ENCODE peak calls at places on chromosome 4, in eight cellular contexts. A, W, M, T, K, S, D and L are unnamed samples.

GRCh38 chr4:2251795-2252529 is 9.9 kb downstream of the MXD4 start:
- DNase-seq in M (peak; percentile 20), T (peak; percentile 13), S (no peak), K (peak; percentile 15), A (peak; percentile 56), D (no peak), W (peak; percentile 23), L (peak; percentile 1)

GRCh38 chr4:140116442-140117104 is 37.4 kb downstream of the MAML3 start:
- DNase-seq in K (no peak), A (no peak), M (no peak), W (no peak), D (no peak), S (no peak), T (no peak), L (no peak)

GRCh38 chr4:38560763-38561558 is 103.0 kb upstream of the KLF3 start:
- DNase-seq in D (no peak), A (no peak), T (no peak), W (no peak), M (no peak), S (no peak), K (no peak), L (no peak)

GRCh38 chr4:150078996-150079581 is 844 bp downstream of the DCLK2 start:
- DNase-seq in S (peak; percentile 36), A (peak; percentile 77), K (peak; percentile 24), W (no peak), M (peak; percentile 47), T (peak; percentile 23), D (no peak), L (peak; percentile 57)

GRCh38 chr4:16916719-16917337 is 18.4 kb upstream of the LDB2 start:
- DNase-seq in W (peak; percentile 77), D (peak; percentile 70), K (peak; percentile 37), T (peak; percentile 67), A (no peak), M (no peak), S (peak; percentile 20), L (peak; percentile 34)

GRCh38 chr4:749771-750666 is 44.4 kb downstream of the PCGF3 start:
- DNase-seq in T (no peak), D (no peak), K (no peak), A (no peak), M (no peak), W (no peak), S (no peak), L (peak; percentile 78)

GRCh38 chr4:11338990-11339782 is 89.5 kb downstream of the HS3ST1 start:
- DNase-seq in M (no peak), D (no peak), W (no peak), K (no peak), A (no peak), S (no peak), T (no peak), L (no peak)

GRCh38 chr4:116020141-116020722 is 906.8 kb upstream of the NDST4 start:
- DNase-seq in W (no peak), S (no peak), A (no peak), T (no peak), D (peak; percentile 27), M (no peak), K (no peak), L (no peak)

GRCh38 chr4:6155996-6156395 is 44.4 kb downstream of the JAKMIP1 start:
- DNase-seq in D (no peak), A (no peak), S (no peak), W (no peak), M (no peak), K (no peak), T (no peak), L (no peak)

GRCh38 chr4:177005801-177006230 is 213.1 kb upstream of the VEGFC start:
- DNase-seq in D (no peak), A (no peak), M (no peak), T (no peak), W (no peak), K (no peak), S (no peak), L (no peak)

GRCh38 chr4:100823066-100823992 is 305.5 kb upstream of the EMCN start:
- DNase-seq in K (peak; percentile 22), D (peak; percentile 26), W (no peak), M (no peak), A (no peak), T (no peak), S (no peak), L (no peak)

GRCh38 chr4:153465922-153466636 is at the start of gene TMEM131L:
- DNase-seq in K (peak; percentile 76), W (peak; percentile 72), T (peak; percentile 86), S (peak; percentile 75), D (peak; percentile 21), A (peak; percentile 83), M (peak; percentile 76), L (peak; percentile 60)

GRCh38 chr4:38774181-38774580 is 8.6 kb downstream of the TLR10 start:
- DNase-seq in M (no peak), T (no peak), S (no peak), W (no peak), D (no peak), A (no peak), K (no peak), L (no peak)

GRCh38 chr4:178165251-178165650 is 723.0 kb upstream of the AGA start:
- DNase-seq in D (no peak), A (no peak), K (no peak), T (no peak), W (no peak), S (no peak), M (no peak), L (no peak)

GRCh38 chr4:182768821-182769220 is 148.4 kb downstream of the DCTD start:
- DNase-seq in S (no peak), T (no peak), K (no peak), W (no peak), D (no peak), A (no peak), M (no peak), L (no peak)

GRCh38 chr4:141058739-141059507 is 74.3 kb downstream of the RNF150 start:
- DNase-seq in M (no peak), K (no peak), A (no peak), D (no peak), S (no peak), T (no peak), W (no peak), L (no peak)

GRCh38 chr4:147096667-147097604 is 151.3 kb upstream of the TTC29 start:
- DNase-seq in T (no peak), K (no peak), S (no peak), M (no peak), D (peak; percentile 32), A (no peak), W (no peak), L (no peak)

GRCh38 chr4:39758176-39758575 is 60.2 kb downstream of the UBE2K start:
- DNase-seq in D (no peak), S (no peak), M (no peak), A (no peak), W (no peak), K (no peak), T (no peak), L (no peak)

GRCh38 chr4:48902266-48902665 is 4.3 kb downstream of the OCIAD2 start:
- DNase-seq in T (no peak), A (no peak), K (peak; percentile 64), M (no peak), S (no peak), W (peak; percentile 50), D (no peak), L (no peak)

DNA sequence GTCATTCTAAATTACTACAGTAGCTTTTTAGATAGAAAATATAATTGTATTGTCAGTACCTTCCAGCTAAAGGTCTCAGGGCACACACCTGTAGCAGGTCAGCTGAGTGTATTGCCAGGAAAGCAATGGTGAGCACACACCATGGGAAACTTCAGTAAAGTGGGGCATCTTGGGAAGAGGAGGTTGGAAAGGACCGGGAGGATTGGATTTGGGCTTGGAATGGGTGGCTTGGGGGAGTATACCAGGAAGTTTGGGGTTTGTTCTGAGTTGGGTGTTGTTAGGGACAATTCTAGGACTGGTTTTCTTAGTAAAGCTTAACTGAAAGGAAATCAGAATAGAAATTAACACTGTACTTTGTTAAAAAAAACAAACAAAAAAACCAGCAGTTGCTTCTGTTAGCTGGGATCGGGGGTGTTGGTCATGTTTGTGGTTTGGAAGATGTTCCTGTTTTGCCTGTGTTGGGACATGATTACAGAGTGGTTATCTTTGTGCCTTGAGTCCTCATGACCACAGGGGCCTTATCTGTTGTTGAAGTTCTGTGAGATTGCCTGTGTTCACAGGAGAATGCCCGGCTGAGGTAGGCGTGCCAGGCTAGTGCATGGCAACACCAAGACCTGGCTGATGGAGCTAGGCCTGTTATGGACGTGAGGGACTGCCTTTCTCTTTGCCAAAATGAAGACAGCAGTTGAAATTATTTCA is 35.1 kb downstream of the PRIMPOL start:
- DNase-seq in M (no peak), W (peak; percentile 52), S (no peak), K (peak; percentile 37), A (no peak), T (no peak), D (no peak), L (no peak)
- TF ChIP-seq POLR2A in M (no peak), W (no peak), S (no peak), K (no peak), A (no peak), T (no peak), D (no peak), L (no peak)

GRCh38 chr4:8078109-8078494 is 80.5 kb downstream of the ABLIM2 start:
- DNase-seq in A (no peak), T (no peak), S (no peak), W (no peak), M (no peak), K (no peak), D (no peak), L (no peak)
- H3K4me1 ChIP-seq in A (no peaks in the 10 kb centered on the region), T (no peaks in the 10 kb centered on the region), S (no peaks in the 10 kb centered on the region), W (peaks cover 11% of the 10 kb centered on the region), M (peaks cover 3% of the 10 kb centered on the region), K (no peaks in the 10 kb centered on the region), D (no peaks in the 10 kb centered on the region), L (no peaks in the 10 kb centered on the region)

DNA sequence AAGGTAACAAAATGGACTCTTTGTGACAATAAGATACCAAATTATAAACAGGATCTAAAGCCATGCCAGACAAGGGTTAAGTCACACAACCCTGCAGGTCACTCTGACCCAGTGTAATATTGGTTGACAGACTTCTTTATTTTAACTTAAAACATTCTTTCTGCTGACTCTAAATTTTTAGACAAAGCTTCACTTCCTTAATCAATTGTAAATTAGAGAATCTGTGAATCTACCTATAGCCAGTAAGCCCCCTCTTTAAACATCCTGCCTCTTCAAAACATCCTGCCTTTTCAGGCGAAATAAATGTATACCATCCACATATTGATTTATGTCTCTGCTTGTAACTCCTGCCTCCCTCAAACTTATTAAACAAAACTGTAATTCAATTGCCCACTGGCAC is 14.2 kb downstream of the NUDT6 start:
- DNase-seq in D (no peak), M (no peak), K (no peak), T (no peak), S (no peak), W (no peak), A (no peak), L (no peak)
- H3K27ac ChIP-seq in D (no peak overlapping the region), M (no peak overlapping the region), K (no peak overlapping the region), T (no peak overlapping the region), S (no peak overlapping the region), W (no peak overlapping the region), A (no peak overlapping the region), L (no peak overlapping the region)

DNA sequence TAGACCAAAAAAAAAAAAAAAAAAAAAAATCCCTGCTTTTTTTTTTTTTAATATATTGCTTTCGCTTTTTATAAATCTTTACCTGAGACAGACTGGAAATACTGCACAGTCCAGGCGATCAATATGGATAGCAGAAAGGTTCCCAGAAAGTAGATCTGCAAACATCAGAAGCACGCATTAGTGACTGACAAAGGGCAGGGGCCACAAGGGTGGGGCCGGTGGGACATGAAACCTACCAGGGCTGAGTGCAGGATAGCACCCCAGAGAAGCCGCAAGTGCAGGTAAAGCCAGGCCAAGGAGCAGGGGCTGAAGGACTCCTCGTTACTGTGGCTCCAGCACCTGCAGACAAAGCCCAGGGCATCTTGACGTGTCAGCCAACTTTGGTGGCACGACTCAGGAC is 101.8 kb downstream of the SLC34A2 start:
- DNase-seq in D (no peak), K (no peak), T (no peak), S (no peak), M (no peak), A (no peak), W (no peak), L (no peak)
- TF ChIP-seq POLR2A in D (no peak), K (no peak), T (no peak), S (no peak), M (no peak), A (no peak), W (no peak), L (no peak)